ENCODE peak calls at places on chromosome 21, in nine cellular contexts. L is GM23248, M is fibroblast of lung, D is brain microvascular endothelial cell, T is ascending aorta, Y is suprapubic skin, N is HCT116, E is body of pancreas, B is transverse colon. I is an unnamed sample. For H3K27me3, the result is how much of the 10 kb centered on the place peaks cover.

GRCh38 chr21:42404534-42404933 is 832 bp downstream of the UBASH3A start:
- DNase-seq in B (no peak), L (no peak), T (no peak), E (no peak), Y (peak), D (no peak), N (no peak), M (no peak), I (no peak)

GRCh38 chr21:15809818-15810217 is 80.0 kb downstream of the USP25 start:
- DNase-seq in D (peak), Y (no peak), L (peak), T (no peak), B (no peak), N (no peak), M (peak), E (no peak), I (no peak)

GRCh38 chr21:40049031-40049958 is 182.1 kb downstream of the PCP4 start:
- DNase-seq in B (peak), D (no peak), N (no peak), M (no peak), L (no peak), E (no peak), T (peak), Y (no peak), I (peak)

GRCh38 chr21:36640260-36641244 is 58.4 kb upstream of the SIM2 start:
- DNase-seq in N (no peak), T (no peak), M (no peak), B (no peak), L (no peak), Y (no peak), D (no peak), E (no peak), I (no peak)

GRCh38 chr21:42056996-42057689 is 14.0 kb upstream of the UMODL1 start:
- DNase-seq in E (peak), N (no peak), T (peak), Y (no peak), M (peak), B (peak), L (peak), D (peak), I (no peak)

GRCh38 chr21:15222711-15223110 is 157.9 kb upstream of the NRIP1 start:
- DNase-seq in Y (no peak), T (no peak), E (no peak), M (peak), D (no peak), B (no peak), L (peak), N (peak), I (peak)

GRCh38 chr21:40128891-40129290 is 261.7 kb downstream of the PCP4 start:
- DNase-seq in M (no peak), L (no peak), T (no peak), E (no peak), B (no peak), N (no peak), D (no peak), Y (no peak), I (no peak)

GRCh38 chr21:28436286-28436932 is 556.3 kb downstream of the LTN1 start:
- DNase-seq in B (no peak), L (peak), M (peak), E (no peak), T (no peak), N (no peak), Y (no peak), D (peak), I (peak)

DNA sequence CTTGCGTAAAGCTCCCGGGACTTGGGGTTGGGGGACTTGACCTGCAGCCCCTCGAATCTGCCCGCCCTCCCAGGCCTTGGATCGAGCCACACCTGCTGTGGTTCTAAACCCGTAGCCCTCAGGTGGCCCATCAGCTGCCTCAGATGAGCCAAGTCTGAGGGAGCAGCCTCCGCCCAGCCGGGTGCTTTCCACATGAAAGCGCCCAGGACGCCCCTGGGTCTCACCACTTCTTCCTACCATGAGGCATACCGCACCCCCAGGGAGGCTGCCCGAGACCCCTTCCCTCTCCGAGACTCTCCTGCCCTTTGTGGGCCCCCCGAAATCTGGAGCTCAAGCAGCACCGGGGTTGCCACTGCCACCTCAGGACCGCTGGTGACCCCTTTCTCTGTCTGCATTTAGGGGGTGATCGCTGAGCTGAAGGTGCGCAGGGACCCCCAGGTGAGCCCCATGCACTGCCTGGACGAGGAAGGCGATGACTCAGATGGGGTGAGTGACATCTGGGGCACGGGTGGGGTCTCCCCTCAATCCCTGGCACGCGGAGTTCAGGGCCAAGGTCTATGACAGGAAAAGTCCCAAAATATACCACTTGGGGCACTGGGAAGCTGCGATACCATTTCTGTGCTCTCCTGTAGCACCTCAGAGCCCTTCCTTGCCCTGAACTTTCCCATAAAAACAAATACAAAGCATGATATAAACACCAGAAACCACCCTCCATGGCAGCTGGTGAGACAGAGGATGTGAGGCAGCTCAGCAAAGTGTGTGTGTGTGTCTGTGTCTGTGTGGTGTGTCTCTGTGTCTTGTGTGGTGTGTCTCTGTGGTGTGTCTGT is 68.5 kb downstream of the SLC19A1 start:
- DNase-seq in D (no peak), E (no peak), T (no peak), N (no peak), Y (no peak), B (no peak), M (peak), L (peak), I (no peak)
- H3K27me3 ChIP-seq in D (under half), E (under half), T (under half), N (under half), Y (under half), B (under half), M (under half), L (under half), I (under half)

GRCh38 chr21:44547656-44548331 is 3.5 kb downstream of the KRTAP10-2 start:
- DNase-seq in T (no peak), B (no peak), N (no peak), E (no peak), M (no peak), L (no peak), D (no peak), Y (no peak), I (no peak)
- H3K27me3 ChIP-seq in T (under half), B (under half), N (under half), E (under half), M (under half), L (under half), D (under half), Y (under half), I (under half)

GRCh38 chr21:44528634-44528995 is 11.4 kb downstream of the KRTAP10-1 start:
- DNase-seq in D (no peak), B (no peak), M (no peak), Y (peak), T (peak), N (no peak), L (no peak), E (no peak), I (no peak)

GRCh38 chr21:44530221-44530902 is 9.6 kb downstream of the KRTAP10-1 start:
- DNase-seq in E (no peak), N (no peak), M (no peak), L (no peak), B (no peak), T (peak), D (no peak), Y (no peak), I (no peak)

GRCh38 chr21:44529011-44529421 is 11.0 kb downstream of the KRTAP10-1 start:
- DNase-seq in T (peak), E (no peak), N (no peak), Y (peak), L (no peak), B (peak), D (no peak), M (no peak), I (no peak)

GRCh38 chr21:44530903-44531605 is 8.9 kb downstream of the KRTAP10-1 start:
- DNase-seq in T (peak), Y (no peak), M (no peak), D (no peak), E (no peak), B (peak), N (no peak), L (no peak), I (no peak)

DNA sequence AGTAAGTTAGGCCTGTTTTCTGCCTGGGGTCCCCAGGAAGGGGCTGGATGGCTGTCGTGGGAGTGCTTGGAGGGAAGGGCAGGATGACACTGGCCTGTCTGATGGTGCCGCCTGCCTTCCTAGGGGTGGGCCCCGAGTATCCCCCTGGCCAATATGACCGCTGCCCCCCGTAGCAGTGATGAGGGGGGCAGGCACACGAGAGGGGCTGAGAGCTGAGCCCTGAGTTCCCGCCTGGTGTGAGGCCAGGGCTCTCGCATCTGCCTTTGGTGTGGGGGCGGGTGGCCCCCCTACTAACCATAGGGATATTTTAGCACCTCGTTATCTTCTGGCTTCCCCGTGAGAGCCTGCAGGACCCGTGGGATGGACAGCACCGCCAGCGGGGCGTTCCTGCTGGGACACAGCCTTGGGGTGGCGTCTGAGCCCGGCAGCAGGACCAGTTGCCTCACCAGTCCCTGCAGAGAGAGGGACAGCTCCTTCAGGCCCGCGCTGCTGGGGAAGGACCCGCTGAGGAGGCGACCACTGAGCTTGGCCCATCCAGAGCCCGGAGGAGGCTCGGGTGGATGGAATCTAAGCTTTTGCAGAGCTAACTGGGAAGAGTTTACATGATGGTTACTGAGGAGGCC is 10.4 kb downstream of the KRTAP10-1 start:
- DNase-seq in L (no peak), T (peak), Y (no peak), B (no peak), E (no peak), M (no peak), N (no peak), D (no peak), I (no peak)
- H3K27me3 ChIP-seq in L (under half), T (under half), Y (under half), B (under half), E (under half), M (under half), N (under half), D (under half), I (under half)

GRCh38 chr21:44708866-44709425 is 2.4 kb downstream of the TSPEAR start:
- DNase-seq in Y (peak), E (no peak), N (no peak), L (no peak), B (no peak), D (no peak), T (peak), M (no peak), I (no peak)
- H3K27me3 ChIP-seq in Y (half or more), E (under half), N (under half), L (half or more), B (half or more), D (half or more), T (under half), M (half or more), I (half or more)

DNA sequence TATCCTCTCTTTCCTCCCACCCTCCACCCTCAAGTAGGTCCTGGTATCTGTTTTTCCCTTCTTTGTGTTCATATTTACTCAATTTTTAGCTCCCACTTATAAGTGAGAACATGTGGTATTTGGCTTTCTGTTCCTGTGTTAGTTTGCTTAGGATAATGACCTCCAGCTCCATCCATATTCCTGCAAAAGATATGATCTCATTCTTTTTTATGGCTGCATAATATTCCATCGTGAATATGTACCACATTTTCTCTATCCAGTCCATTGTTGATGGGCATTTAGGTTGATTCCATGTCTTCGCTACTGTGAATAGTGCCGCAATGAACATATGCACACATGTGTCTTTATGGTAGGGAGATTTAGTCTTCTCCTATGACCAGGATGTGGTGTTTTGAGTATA is 14.5 kb downstream of the OLIG2 start:
- DNase-seq in B (no peak), L (no peak), M (no peak), T (no peak), Y (no peak), D (no peak), N (no peak), E (no peak), I (no peak)
- H3K27me3 ChIP-seq in B (half or more), L (under half), M (under half), T (under half), Y (half or more), D (under half), N (under half), E (under half), I (under half)

GRCh38 chr21:33112151-33112550 is 42.2 kb downstream of the OLIG1 start:
- DNase-seq in E (no peak), Y (no peak), M (no peak), L (no peak), T (no peak), D (no peak), B (no peak), N (no peak), I (no peak)
- H3K27me3 ChIP-seq in E (under half), Y (half or more), M (half or more), L (half or more), T (under half), D (half or more), B (half or more), N (under half), I (half or more)

GRCh38 chr21:33069645-33069993 is 322 bp upstream of the OLIG1 start:
- DNase-seq in N (no peak), M (no peak), B (no peak), E (no peak), L (no peak), Y (no peak), D (no peak), T (no peak), I (no peak)
- H3K27me3 ChIP-seq in N (under half), M (half or more), B (half or more), E (under half), L (half or more), Y (half or more), D (half or more), T (under half), I (half or more)

I was measured in kidney epithelial cell.